ENCODE peak calls at places on chromosomes 11 and 22, in nine cellular contexts. F is right lobe of liver, J is psoas muscle, E is gastrocnemius medialis, H is GM13976, Y is lung, Q is mammary epithelial cell, W is spleen, L is fibroblast of mammary gland. T is an unnamed sample.
A peak's percentile ranks its signal among the peaks of the same experiment; 100 is the strongest.

GRCh38 chr22:49514656-49515055 is 313.0 kb downstream of the BRD1 start:
- DNase-seq in F (no peak), J (no peak), E (no peak), H (no peak), Y (no peak), Q (no peak), W (peak; percentile 36), L (no peak), T (no peak)

GRCh38 chr11:8033791-8034585 is 46.9 kb downstream of the EIF3F start:
- DNase-seq in F (no peak), J (no peak), E (no peak), H (no peak), Y (peak; percentile 24), Q (no peak), W (peak; percentile 25), L (no peak), T (peak; percentile 40)

GRCh38 chr22:44891293-44891747 is 118.5 kb downstream of the PHF21B start:
- DNase-seq in F (no peak), J (peak; percentile 28), E (no peak), H (peak; percentile 29), Y (no peak), Q (no peak), W (peak; percentile 58), L (no peak), T (no peak)

GRCh38 chr11:33445761-33446161 is 188.6 kb downstream of the HIPK3 start:
- DNase-seq in F (no peak), J (no peak), E (no peak), H (no peak), Y (no peak), Q (no peak), W (no peak), L (peak; percentile 39), T (no peak)

GRCh38 chr11:83265331-83265730 is 20.8 kb downstream of the CCDC90B start:
- DNase-seq in F (no peak), J (no peak), E (no peak), H (no peak), Y (no peak), Q (no peak), W (no peak), L (no peak), T (no peak)

GRCh38 chr11:47916361-47916841 is 64.0 kb upstream of the PTPRJ start:
- DNase-seq in F (no peak), J (no peak), E (no peak), H (no peak), Y (no peak), Q (no peak), W (no peak), L (no peak), T (no peak)

GRCh38 chr22:20607157-20607907 is 99.9 kb downstream of the MED15 start:
- DNase-seq in F (no peak), J (no peak), E (no peak), H (peak; percentile 30), Y (no peak), Q (no peak), W (peak; percentile 72), L (no peak), T (peak; percentile 92)

GRCh38 chr22:39351689-39352214 is 2.0 kb downstream of the SYNGR1 start:
- DNase-seq in F (no peak), J (no peak), E (no peak), H (peak; percentile 39), Y (no peak), Q (peak; percentile 42), W (peak; percentile 89), L (peak; percentile 10), T (no peak)

GRCh38 chr11:6027501-6027900 is 3.1 kb downstream of the OR56A1 start:
- DNase-seq in F (no peak), J (no peak), E (no peak), H (no peak), Y (no peak), Q (no peak), W (no peak), L (peak; percentile 12), T (no peak)

GRCh38 chr11:17637901-17638300 is 81.5 kb upstream of the MYOD1 start:
- DNase-seq in F (no peak), J (no peak), E (no peak), H (peak; percentile 6), Y (no peak), Q (no peak), W (no peak), L (no peak), T (no peak)

GRCh38 chr11:128180446-128181089 is 406.8 kb downstream of the ETS1 start:
- DNase-seq in F (no peak), J (no peak), E (no peak), H (no peak), Y (no peak), Q (peak; percentile 89), W (no peak), L (peak; percentile 92), T (no peak)

GRCh38 chr22:49997932-49998717 is 14.4 kb downstream of the IL17REL start:
- DNase-seq in F (no peak), J (no peak), E (no peak), H (peak; percentile 35), Y (no peak), Q (no peak), W (no peak), L (no peak), T (peak; percentile 84)

GRCh38 chr22:47474464-47474863 is 712.0 kb downstream of the TBC1D22A start:
- DNase-seq in F (no peak), J (no peak), E (no peak), H (no peak), Y (no peak), Q (no peak), W (no peak), L (no peak), T (no peak)

GRCh38 chr11:17129003-17129402 is 51.5 kb upstream of the RPS13 start:
- DNase-seq in F (no peak), J (no peak), E (no peak), H (no peak), Y (no peak), Q (peak; percentile 3), W (no peak), L (peak; percentile 74), T (no peak)

GRCh38 chr22:35313311-35314121 is 13.8 kb downstream of the TOM1 start:
- DNase-seq in F (no peak), J (peak; percentile 94), E (peak; percentile 95), H (peak; percentile 34), Y (no peak), Q (peak; percentile 51), W (peak; percentile 49), L (peak; percentile 90), T (no peak)

GRCh38 chr11:135019343-135019742 is 607.3 kb upstream of the B3GAT1 start:
- DNase-seq in F (no peak), J (no peak), E (no peak), H (no peak), Y (no peak), Q (no peak), W (no peak), L (no peak), T (no peak)

GRCh38 chr11:47765086-47765485 is 2.1 kb downstream of the FNBP4 start:
- DNase-seq in F (no peak), J (no peak), E (no peak), H (no peak), Y (no peak), Q (no peak), W (no peak), L (no peak), T (no peak)

GRCh38 chr11:31913985-31914384 is 102.9 kb upstream of the PAX6 start:
- DNase-seq in F (no peak), J (no peak), E (no peak), H (no peak), Y (no peak), Q (no peak), W (no peak), L (no peak), T (no peak)
- TF ChIP-seq CTCF in F (no peak), J (no peak), E (no peak), H (no peak), Y (no peak), Q (no peak), W (no peak), L (no peak), T (no peak)

DNA sequence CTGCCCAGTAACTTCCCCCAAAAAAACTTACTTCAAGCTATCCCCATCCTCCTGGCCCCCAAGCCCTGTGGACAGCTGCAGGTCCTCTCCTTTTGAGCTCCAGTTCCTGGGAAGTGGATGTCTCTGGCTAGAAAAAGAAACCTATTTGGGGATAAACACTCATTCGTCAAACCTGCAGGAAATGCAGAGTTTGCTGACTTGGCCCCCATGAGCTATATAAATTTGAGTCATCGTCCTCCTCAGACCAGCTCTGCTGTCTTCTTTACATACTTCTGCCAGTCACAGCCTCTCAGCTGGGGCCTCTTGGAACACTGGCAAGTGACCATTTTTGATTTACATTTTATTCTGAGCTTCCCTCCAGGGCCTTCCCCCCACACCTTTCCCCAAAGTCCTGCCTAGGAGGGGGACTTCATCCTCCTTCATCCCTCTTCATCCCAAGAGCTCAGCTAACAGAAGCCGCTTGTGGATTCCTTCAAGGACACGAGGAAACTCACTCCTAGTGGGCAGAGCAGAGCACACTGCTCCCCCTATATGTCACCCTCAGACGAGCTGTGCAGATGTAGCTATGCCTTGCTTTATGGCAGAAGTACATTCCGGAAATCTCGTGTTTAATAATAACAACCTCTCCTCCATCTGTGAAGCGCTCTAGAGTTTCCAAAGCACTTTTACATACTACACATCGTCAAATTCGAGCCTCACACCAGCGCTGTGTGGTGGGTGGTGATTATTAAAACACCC is 131.8 kb downstream of the FEZ1 start:
- DNase-seq in F (no peak), J (no peak), E (no peak), H (no peak), Y (no peak), Q (peak; percentile 20), W (no peak), L (no peak), T (no peak)
- TF ChIP-seq CTCF in F (no peak), J (no peak), E (no peak), H (no peak), Y (no peak), Q (no peak), W (no peak), L (no peak), T (peak; percentile 70)

DNA sequence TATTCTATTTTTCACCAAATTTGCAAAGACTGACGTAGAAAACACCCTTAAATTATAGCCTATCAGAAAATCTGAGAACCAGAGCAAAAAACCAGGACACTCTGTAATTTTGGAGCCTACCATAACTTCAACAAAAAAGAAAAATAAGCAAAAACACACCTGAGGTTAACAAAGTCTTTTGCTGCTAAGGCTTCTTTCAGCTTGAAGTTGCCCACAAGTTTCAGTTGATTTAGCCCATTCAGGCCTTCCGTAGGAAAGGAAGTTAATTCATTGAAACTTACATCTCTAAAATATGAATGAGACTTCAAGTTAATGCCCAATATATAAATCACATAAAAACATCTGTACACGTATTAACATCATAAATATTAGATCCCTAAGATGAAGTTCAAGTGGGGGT is 10.4 kb upstream of the CCDC34 start:
- DNase-seq in F (no peak), J (no peak), E (no peak), H (no peak), Y (no peak), Q (no peak), W (no peak), L (no peak), T (no peak)
- TF ChIP-seq CTCF in F (no peak), J (no peak), E (no peak), H (no peak), Y (no peak), Q (no peak), W (no peak), L (no peak), T (no peak)

DNA sequence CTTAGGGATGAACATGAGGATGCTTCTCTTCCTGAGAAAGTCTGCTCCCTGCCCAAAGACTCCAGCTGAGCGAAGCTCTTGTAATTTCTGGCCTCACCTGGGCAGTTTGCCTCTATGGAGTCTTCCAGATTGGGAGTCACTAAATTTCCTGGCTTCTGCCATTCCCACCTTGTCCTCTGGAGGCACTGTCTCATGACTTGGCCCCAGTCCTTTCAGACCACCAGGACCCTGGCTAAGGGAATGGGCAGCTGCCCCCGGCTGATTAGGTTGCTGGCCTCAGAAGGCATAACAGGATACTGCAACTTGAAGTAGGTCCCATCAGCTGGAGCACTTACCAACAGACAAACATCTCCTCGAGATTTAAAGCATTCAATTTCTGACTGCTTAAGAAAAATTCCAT is 128.1 kb upstream of the SPON1 start:
- DNase-seq in F (no peak), J (no peak), E (no peak), H (no peak), Y (no peak), Q (no peak), W (no peak), L (no peak), T (no peak)
- TF ChIP-seq CTCF in F (no peak), J (no peak), E (no peak), H (no peak), Y (no peak), Q (peak; percentile 43), W (no peak), L (peak; percentile 32), T (peak; percentile 44)